ENCODE peak calls at places on chromosomes 13 and 19, in four cellular contexts. One of them, this sample, is unnamed.

GRCh38 chr13:36862002-36862706 is 43.1 kb downstream of the RFXAP start:
- DNase-seq in body of pancreas: no peak
- DNase-seq in Peyer's patch: no peak
- DNase-seq in neural progenitor cell: no peak
- DNase-seq in this sample: no peak

GRCh38 chr19:40143612-40144011 is 47.6 kb upstream of the MAP3K10 start:
- DNase-seq in body of pancreas: no peak
- DNase-seq in Peyer's patch: peak
- DNase-seq in neural progenitor cell: no peak
- DNase-seq in this sample: no peak

GRCh38 chr13:50257646-50258045 is 242.4 kb downstream of the KCNRG start:
- DNase-seq in Peyer's patch: no peak
- DNase-seq in neural progenitor cell: no peak
- DNase-seq in body of pancreas: no peak
- DNase-seq in this sample: no peak

GRCh38 chr19:37941820-37942515 is 35.0 kb downstream of the SIPA1L3 start:
- DNase-seq in neural progenitor cell: peak
- DNase-seq in Peyer's patch: peak
- DNase-seq in body of pancreas: no peak
- DNase-seq in this sample: peak

GRCh38 chr19:29785955-29786589 is 25.7 kb upstream of the CCNE1 start:
- DNase-seq in Peyer's patch: no peak
- DNase-seq in body of pancreas: no peak
- DNase-seq in neural progenitor cell: no peak
- DNase-seq in this sample: no peak

GRCh38 chr13:29496241-29496712 is 99.2 kb downstream of the SLC7A1 start:
- DNase-seq in neural progenitor cell: no peak
- DNase-seq in Peyer's patch: peak
- DNase-seq in body of pancreas: peak
- DNase-seq in this sample: no peak

GRCh38 chr13:113904411-113904810 is 40.5 kb upstream of the GAS6 start:
- DNase-seq in Peyer's patch: peak
- DNase-seq in neural progenitor cell: peak
- DNase-seq in body of pancreas: peak
- DNase-seq in this sample: no peak

GRCh38 chr13:112444001-112444311 is 67.8 kb downstream of the SPACA7 start:
- DNase-seq in neural progenitor cell: peak
- DNase-seq in Peyer's patch: peak
- DNase-seq in body of pancreas: peak
- DNase-seq in this sample: no peak

GRCh38 chr19:34188388-34188787 is 16.1 kb downstream of the LSM14A start:
- DNase-seq in body of pancreas: no peak
- DNase-seq in Peyer's patch: no peak
- DNase-seq in neural progenitor cell: no peak
- DNase-seq in this sample: no peak

GRCh38 chr19:38319421-38320258 is at the start of gene KCNK6:
- DNase-seq in body of pancreas: peak
- DNase-seq in neural progenitor cell: peak
- DNase-seq in Peyer's patch: peak
- DNase-seq in this sample: no peak

GRCh38 chr19:1455336-1456120 is 5.6 kb downstream of the APC2 start:
- DNase-seq in body of pancreas: peak
- DNase-seq in Peyer's patch: peak
- DNase-seq in neural progenitor cell: peak
- DNase-seq in this sample: peak

GRCh38 chr13:20704459-20705069 is 1.1 kb downstream of the IL17D start:
- DNase-seq in body of pancreas: no peak
- DNase-seq in Peyer's patch: no peak
- DNase-seq in neural progenitor cell: no peak
- DNase-seq in this sample: no peak

GRCh38 chr13:59303433-59303832 is 860.3 kb downstream of the DIAPH3 start:
- DNase-seq in neural progenitor cell: no peak
- DNase-seq in Peyer's patch: no peak
- DNase-seq in body of pancreas: no peak
- DNase-seq in this sample: no peak

GRCh38 chr19:51187395-51188226 is 37.3 kb upstream of the CD33 start:
- DNase-seq in body of pancreas: no peak
- DNase-seq in neural progenitor cell: no peak
- DNase-seq in Peyer's patch: no peak
- DNase-seq in this sample: no peak

GRCh38 chr13:51562011-51562671 is 22.1 kb upstream of the WDFY2 start:
- DNase-seq in body of pancreas: no peak
- DNase-seq in neural progenitor cell: no peak
- DNase-seq in Peyer's patch: no peak
- DNase-seq in this sample: no peak

GRCh38 chr19:6925801-6926751 is 38.7 kb downstream of the ADGRE1 start:
- DNase-seq in body of pancreas: no peak
- DNase-seq in Peyer's patch: no peak
- DNase-seq in neural progenitor cell: no peak
- DNase-seq in this sample: no peak

GRCh38 chr13:64871742-64872141 is 2358.4 kb downstream of the PCDH9 start:
- DNase-seq in neural progenitor cell: no peak
- DNase-seq in body of pancreas: no peak
- DNase-seq in Peyer's patch: no peak
- DNase-seq in this sample: no peak

GRCh38 chr13:36831291-36831690 is 12.3 kb downstream of the RFXAP start:
- DNase-seq in neural progenitor cell: no peak
- DNase-seq in Peyer's patch: no peak
- DNase-seq in body of pancreas: no peak
- DNase-seq in this sample: no peak

GRCh38 chr13:49840266-49840665 is 47.8 kb upstream of the KPNA3 start:
- DNase-seq in Peyer's patch: no peak
- DNase-seq in body of pancreas: no peak
- DNase-seq in neural progenitor cell: no peak
- DNase-seq in this sample: no peak

GRCh38 chr13:60617863-60618733 is 221.1 kb downstream of the TDRD3 start:
- DNase-seq in Peyer's patch: no peak
- DNase-seq in body of pancreas: no peak
- DNase-seq in neural progenitor cell: peak
- DNase-seq in this sample: no peak

GRCh38 chr13:32969516-32969941 is 46.7 kb upstream of the KL start:
- DNase-seq in neural progenitor cell: no peak
- DNase-seq in body of pancreas: no peak
- DNase-seq in Peyer's patch: no peak
- DNase-seq in this sample: peak

GRCh38 chr19:34676697-34677385 is at the start of gene SCGB2B2:
- DNase-seq in neural progenitor cell: no peak
- DNase-seq in Peyer's patch: no peak
- DNase-seq in body of pancreas: no peak
- DNase-seq in this sample: peak

GRCh38 chr13:36124236-36124822 is 6.9 kb downstream of the DCLK1 start:
- DNase-seq in Peyer's patch: no peak
- DNase-seq in neural progenitor cell: no peak
- DNase-seq in body of pancreas: peak
- DNase-seq in this sample: no peak

GRCh38 chr19:30406220-30406944 is 34.2 kb downstream of the ZNF536 start:
- DNase-seq in body of pancreas: peak
- DNase-seq in Peyer's patch: no peak
- DNase-seq in neural progenitor cell: peak
- DNase-seq in this sample: no peak

GRCh38 chr13:110957181-110957884 is 42.5 kb upstream of the ANKRD10 start:
- DNase-seq in body of pancreas: no peak
- DNase-seq in neural progenitor cell: no peak
- DNase-seq in Peyer's patch: no peak
- DNase-seq in this sample: no peak

GRCh38 chr19:31263317-31263716 is 85.9 kb downstream of the TSHZ3 start:
- DNase-seq in neural progenitor cell: no peak
- DNase-seq in body of pancreas: no peak
- DNase-seq in Peyer's patch: no peak
- DNase-seq in this sample: no peak

GRCh38 chr19:37227996-37228395 is 10.0 kb downstream of the ZNF383 start:
- DNase-seq in Peyer's patch: no peak
- DNase-seq in neural progenitor cell: peak
- DNase-seq in body of pancreas: peak
- DNase-seq in this sample: no peak

GRCh38 chr13:38415233-38415632 is 65.6 kb downstream of the UFM1 start:
- DNase-seq in Peyer's patch: no peak
- DNase-seq in body of pancreas: no peak
- DNase-seq in neural progenitor cell: no peak
- DNase-seq in this sample: no peak

GRCh38 chr19:56712609-56713008 is 41.1 kb upstream of the ZNF835 start:
- DNase-seq in Peyer's patch: no peak
- DNase-seq in neural progenitor cell: no peak
- DNase-seq in body of pancreas: peak
- DNase-seq in this sample: no peak

GRCh38 chr19:16608290-16608704 is 19.7 kb downstream of the MED26 start:
- DNase-seq in body of pancreas: peak
- DNase-seq in neural progenitor cell: no peak
- DNase-seq in Peyer's patch: peak
- DNase-seq in this sample: no peak

GRCh38 chr19:23991170-23991569 is 76.5 kb downstream of the ZNF726 start:
- DNase-seq in Peyer's patch: no peak
- DNase-seq in body of pancreas: peak
- DNase-seq in neural progenitor cell: no peak
- DNase-seq in this sample: no peak

GRCh38 chr19:19820774-19821315 is 705 bp downstream of the ZNF506 start:
- DNase-seq in body of pancreas: no peak
- DNase-seq in neural progenitor cell: no peak
- DNase-seq in Peyer's patch: no peak
- DNase-seq in this sample: no peak

GRCh38 chr19:41088151-41088550 is at the start of gene CYP2A13:
- DNase-seq in body of pancreas: no peak
- DNase-seq in Peyer's patch: no peak
- DNase-seq in neural progenitor cell: no peak
- DNase-seq in this sample: no peak

GRCh38 chr13:43364210-43365041 is 341.0 kb downstream of the DNAJC15 start:
- DNase-seq in neural progenitor cell: peak
- DNase-seq in body of pancreas: no peak
- DNase-seq in Peyer's patch: no peak
- DNase-seq in this sample: no peak

GRCh38 chr13:54640719-54641118 is 1612.1 kb downstream of the OLFM4 start:
- DNase-seq in Peyer's patch: no peak
- DNase-seq in body of pancreas: no peak
- DNase-seq in neural progenitor cell: peak
- DNase-seq in this sample: no peak

DNA sequence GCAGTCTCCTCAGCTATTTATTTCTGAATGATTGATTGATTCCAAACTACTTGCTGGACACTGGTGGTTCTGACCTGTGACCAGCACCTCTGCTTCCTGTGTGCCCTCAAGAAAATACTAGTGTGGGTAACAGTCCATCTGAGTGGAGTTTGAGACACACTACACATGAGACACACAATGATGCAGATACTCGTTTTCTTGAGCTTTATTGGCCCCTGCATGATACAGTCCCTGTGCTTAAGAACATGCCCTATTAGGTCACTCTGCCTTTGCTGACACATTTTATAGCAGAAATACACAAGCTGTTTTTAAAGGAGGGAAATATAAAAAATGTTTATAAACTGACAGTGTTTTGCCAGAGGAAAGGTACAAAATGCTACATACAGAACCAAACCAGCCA is 126.9 kb downstream of the STK24 start:
- DNase-seq in body of pancreas: no peak
- DNase-seq in neural progenitor cell: no peak
- DNase-seq in Peyer's patch: no peak
- DNase-seq in this sample: no peak
- H3K4me3 ChIP-seq in body of pancreas: no peak
- H3K4me3 ChIP-seq in neural progenitor cell: no peak
- H3K4me3 ChIP-seq in Peyer's patch: no peak
- H3K4me3 ChIP-seq in this sample: no peak

DNA sequence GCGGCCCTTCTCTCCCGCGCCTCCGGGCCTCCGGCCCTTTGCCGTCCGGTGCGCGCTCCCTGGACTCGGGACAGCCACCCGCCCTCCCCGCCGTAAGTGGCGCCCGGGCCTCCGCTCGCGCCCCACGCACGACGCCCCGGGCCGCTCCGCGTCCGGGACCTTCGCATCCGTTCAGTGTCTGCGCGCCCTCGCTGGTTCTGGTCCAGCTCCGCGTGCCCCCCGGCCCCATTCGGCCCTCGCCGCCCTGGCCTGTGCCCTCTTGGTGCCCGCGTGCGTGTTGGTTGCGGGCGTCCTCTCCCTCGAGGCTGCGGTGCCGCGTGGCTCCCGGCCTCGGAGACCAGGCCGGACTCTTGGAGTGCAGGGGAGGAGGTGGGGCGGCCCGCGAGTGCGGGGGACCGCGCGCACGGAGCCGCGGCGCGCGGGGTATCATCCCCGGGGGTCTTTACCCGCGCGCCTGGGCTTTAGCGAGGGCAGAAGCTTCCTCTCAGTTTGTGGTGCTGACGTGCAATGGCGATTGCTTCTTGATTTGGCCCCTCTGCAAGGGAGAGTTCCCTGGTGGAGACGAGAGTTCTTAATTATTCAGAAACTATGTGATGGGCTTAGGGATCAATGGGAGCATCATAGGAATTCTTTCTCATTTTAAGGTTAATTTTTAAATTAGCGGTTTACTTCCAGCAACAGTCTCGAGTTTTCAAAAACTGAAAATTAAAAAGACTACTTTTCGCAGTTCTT is 757 bp downstream of the WASF3 start:
- DNase-seq in body of pancreas: peak
- DNase-seq in Peyer's patch: no peak
- DNase-seq in neural progenitor cell: peak
- DNase-seq in this sample: no peak
- TF ChIP-seq CTCF in body of pancreas: no peak
- TF ChIP-seq CTCF in Peyer's patch: no peak
- TF ChIP-seq CTCF in neural progenitor cell: no peak
- TF ChIP-seq CTCF in this sample: no peak

GRCh38 chr19:13063461-13064091 is 39.1 kb downstream of the LYL1 start:
- DNase-seq in neural progenitor cell: no peak
- DNase-seq in body of pancreas: no peak
- DNase-seq in Peyer's patch: no peak
- DNase-seq in this sample: no peak
- H3K4me3 ChIP-seq in neural progenitor cell: no peak
- H3K4me3 ChIP-seq in body of pancreas: no peak
- H3K4me3 ChIP-seq in Peyer's patch: no peak
- H3K4me3 ChIP-seq in this sample: no peak

DNA sequence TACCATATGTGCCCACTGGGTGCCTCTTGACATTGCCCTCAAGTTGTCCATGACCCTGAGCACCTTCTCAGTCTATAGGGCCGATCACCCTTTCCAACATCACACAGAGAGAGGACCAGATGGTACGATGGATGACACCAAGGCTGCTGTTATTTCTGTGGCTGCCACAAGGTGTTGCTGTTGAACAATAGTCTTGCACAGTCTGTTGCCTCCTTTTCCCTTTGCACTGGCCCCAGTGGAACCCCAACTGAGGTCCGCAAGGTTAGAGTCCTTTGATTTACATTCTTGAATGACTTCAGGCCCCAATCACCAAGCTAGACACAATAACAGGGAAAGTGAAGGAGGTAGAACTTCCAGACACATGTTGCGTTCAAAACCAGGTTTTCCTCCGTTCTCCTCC is 52.0 kb downstream of the TINCR start:
- DNase-seq in body of pancreas: no peak
- DNase-seq in Peyer's patch: no peak
- DNase-seq in neural progenitor cell: no peak
- DNase-seq in this sample: no peak
- TF ChIP-seq CTCF in body of pancreas: no peak
- TF ChIP-seq CTCF in Peyer's patch: no peak
- TF ChIP-seq CTCF in neural progenitor cell: peak
- TF ChIP-seq CTCF in this sample: peak

This sample was measured in epithelial cell of proximal tubule.